ENCODE peak calls at places on chromosomes 1 and 21, in four cellular contexts. One of them, this sample, is unnamed.

GRCh38 chr21:32412998-32413504 is 545 bp downstream of the EVA1C start:
- DNase-seq in GM12878: no peak
- DNase-seq in HepG2: no peak
- DNase-seq in H1: no peak
- DNase-seq in this sample: no peak

GRCh38 chr1:2146836-2147517 is 47.6 kb downstream of the FAAP20 start:
- DNase-seq in H1: no peak
- DNase-seq in HepG2: no peak
- DNase-seq in GM12878: no peak
- DNase-seq in this sample: no peak

GRCh38 chr1:185595835-185596667 is 138.1 kb upstream of the HMCN1 start:
- DNase-seq in HepG2: peak; percentile 46
- DNase-seq in GM12878: peak; percentile 13
- DNase-seq in H1: peak; percentile 77
- DNase-seq in this sample: peak; percentile 67

GRCh38 chr1:168234846-168235547 is 9.2 kb downstream of the SFT2D2 start:
- DNase-seq in H1: no peak
- DNase-seq in HepG2: peak; percentile 56
- DNase-seq in GM12878: no peak
- DNase-seq in this sample: peak; percentile 67

GRCh38 chr1:221611930-221612777 is 129.7 kb downstream of the DUSP10 start:
- DNase-seq in H1: no peak
- DNase-seq in HepG2: no peak
- DNase-seq in GM12878: no peak
- DNase-seq in this sample: no peak

GRCh38 chr1:222892137-222892763 is 77.4 kb downstream of the DISP1 start:
- DNase-seq in HepG2: peak; percentile 36
- DNase-seq in H1: no peak
- DNase-seq in GM12878: no peak
- DNase-seq in this sample: no peak

GRCh38 chr1:8987881-8988617 is 38.2 kb downstream of the SLC2A7 start:
- DNase-seq in HepG2: no peak
- DNase-seq in H1: peak; percentile 95
- DNase-seq in GM12878: no peak
- DNase-seq in this sample: peak; percentile 86

GRCh38 chr1:28591708-28592313 is at the start of gene RAB42:
- DNase-seq in HepG2: peak; percentile 84
- DNase-seq in H1: peak; percentile 76
- DNase-seq in GM12878: no peak
- DNase-seq in this sample: peak; percentile 80

GRCh38 chr1:25917996-25918395 is 11.8 kb upstream of the STMN1 start:
- DNase-seq in H1: no peak
- DNase-seq in GM12878: no peak
- DNase-seq in HepG2: no peak
- DNase-seq in this sample: no peak

GRCh38 chr1:224579526-224579925 is 36.6 kb upstream of the CNIH3 start:
- DNase-seq in HepG2: no peak
- DNase-seq in GM12878: no peak
- DNase-seq in H1: no peak
- DNase-seq in this sample: no peak
- TF ChIP-seq CBX5 in HepG2: no peak
- TF ChIP-seq CBX5 in GM12878: no peak
- TF ChIP-seq CBX5 in H1: no peak
- TF ChIP-seq CBX5 in this sample: no peak

GRCh38 chr1:24417681-24418080 is 2.1 kb downstream of the NIPAL3 start:
- DNase-seq in HepG2: no peak
- DNase-seq in H1: no peak
- DNase-seq in GM12878: no peak
- DNase-seq in this sample: no peak
- TF ChIP-seq CBX5 in HepG2: no peak
- TF ChIP-seq CBX5 in H1: no peak
- TF ChIP-seq CBX5 in GM12878: no peak
- TF ChIP-seq CBX5 in this sample: no peak

GRCh38 chr1:110390692-110391232 is at the start of gene SLC16A4:
- DNase-seq in H1: no peak
- DNase-seq in HepG2: peak; percentile 76
- DNase-seq in GM12878: no peak
- DNase-seq in this sample: no peak
- TF ChIP-seq CBX5 in H1: no peak
- TF ChIP-seq CBX5 in HepG2: no peak
- TF ChIP-seq CBX5 in GM12878: no peak
- TF ChIP-seq CBX5 in this sample: no peak

GRCh38 chr1:57091642-57092041 is 125.8 kb upstream of the C8B start:
- DNase-seq in GM12878: no peak
- DNase-seq in HepG2: no peak
- DNase-seq in H1: no peak
- DNase-seq in this sample: no peak
- TF ChIP-seq CBX5 in GM12878: no peak
- TF ChIP-seq CBX5 in HepG2: no peak
- TF ChIP-seq CBX5 in H1: no peak
- TF ChIP-seq CBX5 in this sample: no peak

GRCh38 chr1:15524283-15525042 is 448 bp upstream of the CASP9 start:
- DNase-seq in GM12878: peak; percentile 88
- DNase-seq in H1: peak; percentile 100
- DNase-seq in HepG2: peak; percentile 90
- DNase-seq in this sample: peak; percentile 97

GRCh38 chr1:15525043-15525958 is 1.3 kb upstream of the CASP9 start:
- DNase-seq in H1: no peak
- DNase-seq in GM12878: peak; percentile 89
- DNase-seq in HepG2: peak; percentile 93
- DNase-seq in this sample: peak; percentile 93

GRCh38 chr1:15523922-15524282 is at the start of gene CASP9:
- DNase-seq in GM12878: no peak
- DNase-seq in H1: no peak
- DNase-seq in HepG2: no peak
- DNase-seq in this sample: no peak

GRCh38 chr1:15523104-15523921 is 702 bp downstream of the CASP9 start:
- DNase-seq in H1: no peak
- DNase-seq in HepG2: no peak
- DNase-seq in GM12878: no peak
- DNase-seq in this sample: no peak

GRCh38 chr1:15522551-15522950 is 1.5 kb downstream of the CASP9 start:
- DNase-seq in H1: no peak
- DNase-seq in GM12878: no peak
- DNase-seq in HepG2: no peak
- DNase-seq in this sample: no peak
- TF ChIP-seq CBX5 in H1: no peak
- TF ChIP-seq CBX5 in GM12878: no peak
- TF ChIP-seq CBX5 in HepG2: no peak
- TF ChIP-seq CBX5 in this sample: no peak

This sample was measured in K562.